ENCODE peak calls at places on chromosome 11, in ten cellular contexts. K is GM04504; Q is NCI-H1930; N is CD4-positive, alpha-beta memory T cell; F is activated T-cell treated with anti-CD3 and anti-CD28 coated beads for 1 hour; A is SW480; M is HT-29; G is T-helper 1 cell; P is GM12865; S is activated gamma-delta T cell treated with anti-CD3 and anti-CD28 coated beads, Interleukin-2, amount 50 U/mL, for 16 hours. L is an unnamed sample.
A peak's percentile ranks its signal among the peaks of the same experiment; 100 is the strongest.

GRCh38 chr11:88618716-88619462 is 281.4 kb upstream of the CTSC start:
- DNase-seq in N (no peak), A (no peak), F (no peak), M (no peak), P (no peak), G (no peak), Q (no peak), S (no peak), K (no peak), L (no peak)

GRCh38 chr11:96303067-96303466 is 39.9 kb downstream of the MAML2 start:
- DNase-seq in G (no peak), Q (no peak), A (no peak), S (no peak), F (no peak), M (peak; percentile 73), N (no peak), K (peak; percentile 47), P (no peak), L (no peak)

GRCh38 chr11:2259466-2259830 is 10.9 kb downstream of the ASCL2 start:
- DNase-seq in N (no peak), A (no peak), F (no peak), P (no peak), G (no peak), S (no peak), K (no peak), M (no peak), Q (no peak), L (no peak)

GRCh38 chr11:73381589-73381988 is 5.4 kb downstream of the RELT start:
- DNase-seq in M (no peak), N (no peak), K (no peak), Q (no peak), S (no peak), F (no peak), P (no peak), A (no peak), G (no peak), L (no peak)

GRCh38 chr11:44905131-44905866 is 45.4 kb downstream of the TP53I11 start:
- DNase-seq in G (no peak), A (no peak), K (no peak), N (no peak), S (no peak), Q (no peak), M (no peak), P (no peak), F (no peak), L (no peak)

GRCh38 chr11:24234822-24235508 is 261.9 kb upstream of the LUZP2 start:
- DNase-seq in N (no peak), S (no peak), Q (no peak), F (no peak), A (no peak), M (peak; percentile 83), P (no peak), K (peak; percentile 10), G (no peak), L (no peak)

GRCh38 chr11:84322211-84322610 is 1036.0 kb upstream of the CCDC90B start:
- DNase-seq in G (no peak), P (no peak), F (no peak), M (no peak), Q (no peak), A (no peak), S (no peak), N (no peak), K (no peak), L (no peak)

GRCh38 chr11:69638941-69639681 is 1.8 kb upstream of the CCND1 start:
- DNase-seq in N (no peak), S (no peak), P (peak; percentile 67), A (peak; percentile 98), K (peak; percentile 92), M (peak; percentile 97), G (no peak), Q (no peak), F (no peak), L (no peak)

GRCh38 chr11:92759571-92760214 is 209.8 kb upstream of the MTNR1B start:
- DNase-seq in F (no peak), Q (no peak), N (no peak), P (no peak), S (no peak), A (no peak), K (no peak), G (no peak), M (no peak), L (no peak)

GRCh38 chr11:27423125-27423524 is 49.5 kb downstream of the LGR4 start:
- DNase-seq in P (no peak), S (no peak), F (no peak), N (no peak), M (no peak), G (no peak), Q (peak; percentile 70), A (no peak), K (no peak), L (no peak)

GRCh38 chr11:15073361-15074205 is at the start of gene CALCB:
- DNase-seq in G (no peak), M (no peak), Q (peak; percentile 69), S (no peak), F (no peak), P (no peak), K (no peak), A (peak; percentile 43), N (peak; percentile 14), L (no peak)

L was measured in stimulated activated effector memory CD8-positive, alpha-beta T cell treated with anti-CD3 and anti-CD28 coated beads, Interleukin-12 subunit alpha, Interleukin-12 subunit beta, amount 100 ng/mL, for 72 hours.